ENCODE peak calls at places on chromosomes 16 and 17, in five cellular contexts. E is ascending aorta, W is fibroblast of the aortic adventitia, U is epithelial cell of proximal tubule, L is prostate gland. M is an unnamed sample.

GRCh38 chr16:57483725-57484514 is 2.4 kb downstream of the DOK4 start:
- DNase-seq in E (no peak), W (no peak), U (no peak), L (peak; percentile 43), M (no peak)

GRCh38 chr16:51813609-51814008 is 662.5 kb upstream of the SALL1 start:
- DNase-seq in E (no peak), W (no peak), U (no peak), L (no peak), M (no peak)

GRCh38 chr16:63613701-63614100 is 1508.2 kb downstream of the CDH11 start:
- DNase-seq in E (no peak), W (no peak), U (peak; percentile 26), L (no peak), M (no peak)

GRCh38 chr17:6648181-6648580 is 3.2 kb downstream of the MED31 start:
- DNase-seq in E (no peak), W (no peak), U (no peak), L (no peak), M (peak; percentile 22)

GRCh38 chr17:4492762-4493561 is 5.7 kb upstream of the SPNS2 start:
- DNase-seq in E (no peak), W (peak; percentile 16), U (peak; percentile 55), L (no peak), M (peak; percentile 4)

GRCh38 chr17:69651921-69652320 is 237.4 kb downstream of the MAP2K6 start:
- DNase-seq in E (no peak), W (no peak), U (no peak), L (no peak), M (no peak)

GRCh38 chr17:80991645-80992076 is at the start of gene CHMP6:
- DNase-seq in E (no peak), W (peak; percentile 67), U (no peak), L (peak; percentile 61), M (peak; percentile 40)

GRCh38 chr17:68195667-68196393 is 52.0 kb upstream of the AMZ2 start:
- DNase-seq in E (no peak), W (no peak), U (no peak), L (no peak), M (no peak)

GRCh38 chr17:79991140-79991923 is 44.3 kb downstream of the TBC1D16 start:
- DNase-seq in E (no peak), W (peak; percentile 74), U (no peak), L (peak; percentile 89), M (peak; percentile 72)

GRCh38 chr17:32112416-32112815 is 29.9 kb upstream of the RHOT1 start:
- DNase-seq in E (no peak), W (no peak), U (no peak), L (no peak), M (no peak)

GRCh38 chr17:39306509-39307212 is 80.9 kb upstream of the STAC2 start:
- DNase-seq in E (no peak), W (peak; percentile 52), U (no peak), L (no peak), M (peak; percentile 15)

GRCh38 chr16:53078765-53079484 is 24.1 kb downstream of the CHD9 start:
- DNase-seq in E (no peak), W (peak; percentile 32), U (no peak), L (no peak), M (no peak)

GRCh38 chr17:12727881-12728280 is 61.4 kb upstream of the ARHGAP44 start:
- DNase-seq in E (no peak), W (peak; percentile 25), U (no peak), L (no peak), M (peak; percentile 52)

GRCh38 chr17:50848691-50849090 is 13.3 kb downstream of the WFIKKN2 start:
- DNase-seq in E (no peak), W (no peak), U (no peak), L (no peak), M (no peak)

GRCh38 chr16:31480851-31481250 is 2.1 kb upstream of the SLC5A2 start:
- DNase-seq in E (no peak), W (no peak), U (no peak), L (no peak), M (no peak)

GRCh38 chr17:40614431-40615294 is 33.0 kb downstream of the SMARCE1 start:
- DNase-seq in E (no peak), W (no peak), U (no peak), L (no peak), M (no peak)

GRCh38 chr17:81854974-81855774 is 5.2 kb downstream of the P4HB start:
- DNase-seq in E (no peak), W (peak; percentile 62), U (no peak), L (no peak), M (no peak)

GRCh38 chr17:8482546-8482945 is 46.9 kb downstream of the NDEL1 start:
- DNase-seq in E (no peak), W (no peak), U (no peak), L (no peak), M (no peak)

GRCh38 chr17:66386789-66387351 is 84.5 kb downstream of the PRKCA start:
- DNase-seq in E (no peak), W (peak; percentile 63), U (peak; percentile 71), L (no peak), M (no peak)

GRCh38 chr16:89484923-89485679 is 5.3 kb downstream of the ANKRD11 start:
- DNase-seq in E (no peak), W (no peak), U (no peak), L (no peak), M (no peak)

GRCh38 chr17:11550431-11550830 is 47.8 kb upstream of the DNAH9 start:
- DNase-seq in E (no peak), W (no peak), U (no peak), L (no peak), M (no peak)
- TF ChIP-seq CTCF in E (no peak), W (no peak), U (no peak), L (no peak), M (no peak)

GRCh38 chr17:46124695-46125592 is 68.3 kb downstream of the KANSL1 start:
- DNase-seq in E (no peak), W (no peak), U (no peak), L (no peak), M (no peak)
- TF ChIP-seq CTCF in E (no peak), W (no peak), U (no peak), L (no peak), M (no peak)

GRCh38 chr17:78652913-78653312 is 75.7 kb upstream of the DNAH17 start:
- DNase-seq in E (no peak), W (no peak), U (no peak), L (no peak), M (no peak)
- TF ChIP-seq CTCF in E (no peak), W (no peak), U (no peak), L (no peak), M (no peak)

GRCh38 chr16:70470927-70471341 is 16.5 kb downstream of the FCSK start:
- DNase-seq in E (no peak), W (peak; percentile 18), U (no peak), L (no peak), M (no peak)
- TF ChIP-seq CTCF in E (no peak), W (peak; percentile 45), U (peak; percentile 52), L (no peak), M (peak; percentile 75)

GRCh38 chr16:56277040-56277439 is 85.8 kb downstream of the GNAO1 start:
- DNase-seq in E (no peak), W (no peak), U (no peak), L (no peak), M (no peak)
- TF ChIP-seq CTCF in E (no peak), W (peak; percentile 15), U (peak; percentile 9), L (no peak), M (peak; percentile 60)

GRCh38 chr16:75112281-75113045 is 4.1 kb downstream of the LDHD start:
- DNase-seq in E (no peak), W (no peak), U (no peak), L (no peak), M (no peak)

GRCh38 chr16:75113046-75113491 is 3.5 kb downstream of the LDHD start:
- DNase-seq in E (no peak), W (no peak), U (no peak), L (no peak), M (no peak)

GRCh38 chr16:75109732-75110243 is 6.8 kb downstream of the LDHD start:
- DNase-seq in E (no peak), W (no peak), U (no peak), L (no peak), M (no peak)

GRCh38 chr16:75110637-75111513 is 5.7 kb downstream of the LDHD start:
- DNase-seq in E (peak; percentile 69), W (peak; percentile 91), U (no peak), L (peak; percentile 85), M (peak; percentile 78)

DNA sequence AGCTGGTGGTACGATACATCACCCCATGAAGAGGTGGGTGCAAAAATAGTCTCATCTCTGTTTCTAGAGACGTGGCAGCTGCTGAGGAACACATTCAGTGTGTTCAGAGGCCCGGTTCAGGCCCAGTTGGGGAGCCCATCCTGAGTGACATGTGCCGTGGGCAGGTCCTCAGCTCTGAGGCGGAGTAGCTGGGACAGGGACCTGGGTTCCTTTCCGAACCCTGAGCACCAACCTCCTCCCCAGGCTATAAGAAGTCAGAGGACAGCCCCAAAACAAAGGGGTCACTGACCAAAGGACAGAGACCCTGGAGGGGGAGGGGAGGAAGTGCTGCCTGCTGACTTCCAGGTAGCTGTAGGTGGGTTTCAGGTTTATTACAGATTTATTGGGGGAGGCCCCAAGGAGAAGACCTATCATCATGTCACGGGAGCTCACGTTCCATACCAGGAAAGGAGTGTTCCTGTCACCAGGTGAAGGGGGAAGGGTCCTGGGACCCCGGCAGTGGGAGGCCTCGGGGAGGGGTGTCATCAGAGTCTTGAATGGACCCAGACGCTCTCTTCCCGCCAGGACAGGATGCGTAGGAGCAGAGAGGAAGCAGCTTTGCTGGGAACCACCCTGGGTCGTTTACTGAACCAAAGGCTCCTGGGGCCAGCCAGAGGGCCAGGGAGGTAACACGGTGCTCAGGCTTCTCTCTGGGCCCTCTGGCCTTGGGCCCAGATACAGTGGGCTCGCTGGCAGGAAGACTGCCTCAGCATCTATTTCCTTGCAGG is 4.9 kb downstream of the LDHD start:
- DNase-seq in E (no peak), W (no peak), U (no peak), L (no peak), M (no peak)
- TF ChIP-seq CTCF in E (no peak), W (no peak), U (no peak), L (no peak), M (peak; percentile 33)

GRCh38 chr17:51848451-51848850 is 310.1 kb downstream of the CA10 start:
- DNase-seq in E (no peak), W (no peak), U (no peak), L (no peak), M (no peak)

GRCh38 chr17:51846561-51846960 is 312.0 kb downstream of the CA10 start:
- DNase-seq in E (no peak), W (no peak), U (no peak), L (no peak), M (no peak)

GRCh38 chr17:51853857-51854256 is 304.7 kb downstream of the CA10 start:
- DNase-seq in E (no peak), W (no peak), U (no peak), L (no peak), M (no peak)

GRCh38 chr17:51852603-51853002 is 305.9 kb downstream of the CA10 start:
- DNase-seq in E (no peak), W (no peak), U (no peak), L (no peak), M (no peak)

GRCh38 chr17:51850206-51850605 is 308.3 kb downstream of the CA10 start:
- DNase-seq in E (no peak), W (no peak), U (no peak), L (no peak), M (no peak)
- TF ChIP-seq CTCF in E (no peak), W (no peak), U (peak; percentile 36), L (no peak), M (no peak)

DNA sequence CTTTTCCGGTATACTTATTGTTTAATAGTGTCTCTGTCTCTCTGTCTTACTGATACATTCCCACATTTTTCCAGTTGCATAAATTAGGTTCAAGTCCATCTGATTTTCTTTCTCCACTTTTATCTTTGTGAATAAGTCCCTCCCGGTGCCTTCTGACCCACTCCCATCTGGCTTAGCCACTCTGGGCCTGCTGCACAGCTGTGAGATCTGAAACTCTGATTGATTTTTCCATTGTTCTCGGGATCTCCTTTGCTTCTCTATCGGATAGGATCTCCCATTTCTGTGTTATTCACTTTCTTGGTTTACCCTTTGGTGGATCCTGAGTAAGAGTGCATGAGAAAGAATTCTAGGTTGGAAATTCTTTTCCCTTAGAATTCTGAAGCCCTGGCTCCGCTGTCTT is 8.6 kb downstream of the UTP4 start:
- DNase-seq in E (no peak), W (no peak), U (no peak), L (no peak), M (no peak)
- TF ChIP-seq CTCF in E (no peak), W (no peak), U (no peak), L (no peak), M (no peak)